ENCODE peak calls at places on chromosomes 1 and 21, in ten cellular contexts. H is amygdala; V is stimulated activated CD4-positive, alpha-beta T cell treated with anti-CD3 and anti-CD28 coated beads, TNF-alpha, amount 100 ng/mL, for 4 hours; D is AG08396; M is activated CD4-positive, alpha-beta T cell treated with anti-CD3 and anti-CD28 coated beads, Interleukin-2, amount 10 ng/mL, durations not matched to agents 7 days and 5 days; I is globus pallidus; J is kidney; Y is hippocampal formation; Z is activated naive CD4-positive, alpha-beta T cell; A is non-pigmented ciliary epithelial cell. L is an unnamed sample.

GRCh38 chr1:52033190-52034049 is at the start of gene KTI12:
- DNase-seq in Y (peak; percentile 75), H (peak; percentile 83), Z (peak; percentile 64), J (peak; percentile 95), A (no peak), V (peak; percentile 74), I (peak; percentile 86), M (peak; percentile 94), D (peak; percentile 89), L (peak; percentile 70)

GRCh38 chr1:85577421-85578320 is 2.9 kb upstream of the CCN1 start:
- DNase-seq in H (no peak), M (no peak), I (no peak), D (peak; percentile 57), V (no peak), Y (peak; percentile 16), A (no peak), J (peak; percentile 82), Z (no peak), L (no peak)

GRCh38 chr1:100627018-100627716 is 89.2 kb downstream of the GPR88 start:
- DNase-seq in Y (no peak), H (no peak), A (peak; percentile 70), I (no peak), J (no peak), Z (no peak), M (no peak), D (peak; percentile 33), V (no peak), L (peak; percentile 84)

GRCh38 chr1:226135059-226135651 is 51.4 kb downstream of the ACBD3 start:
- DNase-seq in A (no peak), H (no peak), V (no peak), D (no peak), M (no peak), J (no peak), I (no peak), Z (no peak), Y (no peak), L (no peak)

GRCh38 chr21:45304945-45305344 is 17.2 kb upstream of the POFUT2 start:
- DNase-seq in Z (no peak), I (no peak), Y (no peak), V (no peak), H (no peak), M (no peak), D (no peak), A (no peak), J (peak; percentile 61), L (no peak)

GRCh38 chr1:14850563-14850962 is 252.1 kb downstream of the KAZN start:
- DNase-seq in H (no peak), D (no peak), Y (no peak), V (no peak), Z (no peak), M (no peak), J (no peak), A (no peak), I (no peak), L (no peak)

GRCh38 chr1:3483801-3484444 is 29.5 kb downstream of the ARHGEF16 start:
- DNase-seq in M (peak; percentile 50), Y (no peak), H (peak; percentile 16), D (peak; percentile 79), A (no peak), J (no peak), V (no peak), Z (no peak), I (no peak), L (no peak)

GRCh38 chr21:30345014-30345413 is 3.4 kb downstream of the KRTAP23-1 start:
- DNase-seq in H (no peak), Y (no peak), M (no peak), J (no peak), A (no peak), Z (no peak), D (no peak), V (no peak), I (no peak), L (no peak)

GRCh38 chr21:44884059-44884458 is 10.6 kb upstream of the PTTG1IP start:
- DNase-seq in A (no peak), I (no peak), D (no peak), Y (no peak), V (no peak), H (no peak), Z (no peak), M (no peak), J (peak; percentile 49), L (no peak)

GRCh38 chr1:101284021-101284420 is 47.2 kb downstream of the S1PR1 start:
- DNase-seq in Z (no peak), H (no peak), A (no peak), V (peak; percentile 22), J (no peak), I (no peak), D (no peak), M (peak; percentile 48), Y (no peak), L (no peak)

GRCh38 chr1:81313289-81313688 is 487.4 kb upstream of the ADGRL2 start:
- DNase-seq in H (no peak), M (no peak), A (no peak), Y (no peak), V (no peak), Z (no peak), I (no peak), D (no peak), J (no peak), L (no peak)

GRCh38 chr1:40107290-40107959 is 10.4 kb upstream of the PPT1 start:
- DNase-seq in H (no peak), V (no peak), A (no peak), D (no peak), J (no peak), Z (no peak), I (no peak), M (no peak), Y (no peak), L (no peak)

GRCh38 chr21:39705849-39706248 is 39.1 kb upstream of the IGSF5 start:
- DNase-seq in I (no peak), V (no peak), J (no peak), Z (no peak), D (no peak), H (no peak), Y (no peak), A (no peak), M (no peak), L (no peak)

GRCh38 chr21:44757731-44758130 is 43.9 kb downstream of the UBE2G2 start:
- DNase-seq in H (no peak), J (no peak), I (no peak), Y (no peak), V (no peak), A (no peak), M (no peak), D (no peak), Z (no peak), L (no peak)

GRCh38 chr1:115445090-115445489 is 107.0 kb upstream of the NGF start:
- DNase-seq in A (no peak), M (no peak), Z (no peak), Y (no peak), I (no peak), J (no peak), V (no peak), H (no peak), D (no peak), L (no peak)

GRCh38 chr1:203051841-203052324 is 25.6 kb downstream of the PPFIA4 start:
- DNase-seq in J (no peak), V (no peak), H (no peak), Y (no peak), I (no peak), M (no peak), A (no peak), Z (no peak), D (no peak), L (no peak)

GRCh38 chr1:203290261-203291089 is 14.8 kb upstream of the BTG2 start:
- DNase-seq in Y (peak; percentile 86), D (peak; percentile 61), I (peak; percentile 93), H (peak; percentile 94), V (peak; percentile 94), M (peak; percentile 97), A (no peak), Z (peak; percentile 78), J (peak; percentile 98), L (no peak)

GRCh38 chr1:40653851-40654537 is 11.5 kb downstream of the RIMS3 start:
- DNase-seq in Z (no peak), H (no peak), V (no peak), Y (no peak), I (no peak), A (no peak), M (no peak), D (no peak), J (no peak), L (no peak)

GRCh38 chr1:162676767-162677166 is 44.5 kb downstream of the DDR2 start:
- DNase-seq in A (no peak), Y (no peak), V (no peak), J (no peak), M (no peak), Z (no peak), I (no peak), D (no peak), H (no peak), L (no peak)

GRCh38 chr1:86504130-86504479 is 35.4 kb downstream of the CLCA1 start:
- DNase-seq in J (no peak), V (no peak), I (no peak), M (no peak), H (no peak), Y (no peak), D (no peak), Z (no peak), A (no peak), L (no peak)

GRCh38 chr1:150302338-150302737 is 8.7 kb downstream of the MRPS21 start:
- DNase-seq in V (no peak), I (peak; percentile 74), M (no peak), J (no peak), H (peak; percentile 57), Z (no peak), A (no peak), Y (peak; percentile 27), D (no peak), L (no peak)

GRCh38 chr1:231808990-231809389 is 182.4 kb downstream of the DISC1 start:
- DNase-seq in J (no peak), D (peak; percentile 30), Y (no peak), A (no peak), I (no peak), Z (no peak), V (no peak), M (no peak), H (no peak), L (peak; percentile 77)

GRCh38 chr1:26696645-26697440 is 1.0 kb downstream of the ARID1A start:
- DNase-seq in A (no peak), I (no peak), V (peak; percentile 80), J (peak; percentile 87), D (no peak), Z (peak; percentile 20), M (peak; percentile 59), Y (no peak), H (peak; percentile 54), L (no peak)

GRCh38 chr1:193552274-193552673 is 365.9 kb upstream of the B3GALT2 start:
- DNase-seq in M (no peak), V (no peak), J (no peak), A (no peak), Z (no peak), H (no peak), I (no peak), Y (no peak), D (no peak), L (no peak)

L was measured in HS-5.